ENCODE peak calls at places on chromosomes 3 and 15, in nine cellular contexts. One of them, this sample, is unnamed.
A peak's percentile ranks its signal among the peaks of the same experiment; 100 is the strongest.

GRCh38 chr15:28104326-28104725 is 5.2 kb upstream of the OCA2 start:
- DNase-seq in NCI-H1092: no peak
- DNase-seq in AG04450: no peak
- DNase-seq in NAMALWA: no peak
- DNase-seq in progenitor cell of endocrine pancreas: no peak
- DNase-seq in effector memory CD8-positive, alpha-beta T cell: no peak
- DNase-seq in RPMI7951: no peak
- DNase-seq in AG10803: no peak
- DNase-seq in T-helper 17 cell: no peak
- DNase-seq in this sample: no peak

GRCh38 chr3:126463521-126463920 is 12.2 kb downstream of the ZXDC start:
- DNase-seq in AG10803: no peak
- DNase-seq in AG04450: no peak
- DNase-seq in NAMALWA: no peak
- DNase-seq in NCI-H1092: no peak
- DNase-seq in T-helper 17 cell: no peak
- DNase-seq in progenitor cell of endocrine pancreas: no peak
- DNase-seq in RPMI7951: no peak
- DNase-seq in effector memory CD8-positive, alpha-beta T cell: no peak
- DNase-seq in this sample: no peak

GRCh38 chr3:192835818-192836468 is 81.7 kb downstream of the MB21D2 start:
- DNase-seq in effector memory CD8-positive, alpha-beta T cell: no peak
- DNase-seq in progenitor cell of endocrine pancreas: no peak
- DNase-seq in AG10803: peak; percentile 77
- DNase-seq in RPMI7951: peak; percentile 60
- DNase-seq in T-helper 17 cell: no peak
- DNase-seq in NCI-H1092: no peak
- DNase-seq in AG04450: no peak
- DNase-seq in NAMALWA: no peak
- DNase-seq in this sample: no peak

GRCh38 chr3:188031106-188031505 is 122.9 kb upstream of the LPP start:
- DNase-seq in progenitor cell of endocrine pancreas: no peak
- DNase-seq in AG04450: no peak
- DNase-seq in NCI-H1092: no peak
- DNase-seq in T-helper 17 cell: no peak
- DNase-seq in AG10803: no peak
- DNase-seq in NAMALWA: peak; percentile 56
- DNase-seq in effector memory CD8-positive, alpha-beta T cell: no peak
- DNase-seq in RPMI7951: no peak
- DNase-seq in this sample: no peak

GRCh38 chr3:55906896-55907295 is 419.8 kb upstream of the WNT5A start:
- DNase-seq in AG10803: no peak
- DNase-seq in NAMALWA: no peak
- DNase-seq in progenitor cell of endocrine pancreas: no peak
- DNase-seq in T-helper 17 cell: no peak
- DNase-seq in effector memory CD8-positive, alpha-beta T cell: no peak
- DNase-seq in NCI-H1092: no peak
- DNase-seq in AG04450: no peak
- DNase-seq in RPMI7951: no peak
- DNase-seq in this sample: no peak

GRCh38 chr15:70410371-70410975 is 312.8 kb upstream of the TLE3 start:
- DNase-seq in effector memory CD8-positive, alpha-beta T cell: no peak
- DNase-seq in RPMI7951: no peak
- DNase-seq in NAMALWA: no peak
- DNase-seq in T-helper 17 cell: no peak
- DNase-seq in NCI-H1092: no peak
- DNase-seq in AG10803: no peak
- DNase-seq in AG04450: no peak
- DNase-seq in progenitor cell of endocrine pancreas: no peak
- DNase-seq in this sample: no peak

GRCh38 chr15:67618312-67618711 is 75.8 kb downstream of the MAP2K5 start:
- DNase-seq in T-helper 17 cell: no peak
- DNase-seq in AG10803: no peak
- DNase-seq in effector memory CD8-positive, alpha-beta T cell: no peak
- DNase-seq in AG04450: no peak
- DNase-seq in RPMI7951: no peak
- DNase-seq in progenitor cell of endocrine pancreas: no peak
- DNase-seq in NCI-H1092: no peak
- DNase-seq in NAMALWA: no peak
- DNase-seq in this sample: no peak

GRCh38 chr3:73552700-73553099 is 72.0 kb downstream of the PDZRN3 start:
- DNase-seq in NCI-H1092: no peak
- DNase-seq in RPMI7951: peak; percentile 8
- DNase-seq in NAMALWA: no peak
- DNase-seq in AG10803: no peak
- DNase-seq in AG04450: peak; percentile 49
- DNase-seq in T-helper 17 cell: no peak
- DNase-seq in effector memory CD8-positive, alpha-beta T cell: no peak
- DNase-seq in progenitor cell of endocrine pancreas: no peak
- DNase-seq in this sample: no peak

GRCh38 chr3:116246406-116246805 is 198.9 kb downstream of the LSAMP start:
- DNase-seq in RPMI7951: no peak
- DNase-seq in AG04450: no peak
- DNase-seq in effector memory CD8-positive, alpha-beta T cell: no peak
- DNase-seq in T-helper 17 cell: no peak
- DNase-seq in AG10803: no peak
- DNase-seq in NAMALWA: no peak
- DNase-seq in NCI-H1092: no peak
- DNase-seq in progenitor cell of endocrine pancreas: no peak
- DNase-seq in this sample: no peak

GRCh38 chr3:63067999-63068645 is 192.9 kb upstream of the CADPS start:
- DNase-seq in AG10803: peak; percentile 44
- DNase-seq in effector memory CD8-positive, alpha-beta T cell: no peak
- DNase-seq in NAMALWA: peak; percentile 57
- DNase-seq in AG04450: no peak
- DNase-seq in RPMI7951: peak; percentile 48
- DNase-seq in T-helper 17 cell: no peak
- DNase-seq in NCI-H1092: no peak
- DNase-seq in progenitor cell of endocrine pancreas: peak; percentile 52
- DNase-seq in this sample: peak; percentile 59

GRCh38 chr3:27758083-27758482 is 36.0 kb upstream of the EOMES start:
- DNase-seq in T-helper 17 cell: no peak
- DNase-seq in RPMI7951: peak; percentile 91
- DNase-seq in effector memory CD8-positive, alpha-beta T cell: no peak
- DNase-seq in AG04450: peak; percentile 10
- DNase-seq in AG10803: peak; percentile 75
- DNase-seq in progenitor cell of endocrine pancreas: no peak
- DNase-seq in NAMALWA: no peak
- DNase-seq in NCI-H1092: no peak
- DNase-seq in this sample: no peak

GRCh38 chr3:185807455-185808068 is 17.3 kb downstream of the IGF2BP2 start:
- DNase-seq in AG10803: peak; percentile 68
- DNase-seq in AG04450: no peak
- DNase-seq in RPMI7951: peak; percentile 95
- DNase-seq in effector memory CD8-positive, alpha-beta T cell: no peak
- DNase-seq in progenitor cell of endocrine pancreas: no peak
- DNase-seq in T-helper 17 cell: no peak
- DNase-seq in NAMALWA: no peak
- DNase-seq in NCI-H1092: no peak
- DNase-seq in this sample: no peak

GRCh38 chr3:87335931-87336330 is 59.5 kb upstream of the POU1F1 start:
- DNase-seq in AG10803: no peak
- DNase-seq in NAMALWA: no peak
- DNase-seq in NCI-H1092: no peak
- DNase-seq in T-helper 17 cell: no peak
- DNase-seq in effector memory CD8-positive, alpha-beta T cell: no peak
- DNase-seq in AG04450: no peak
- DNase-seq in progenitor cell of endocrine pancreas: no peak
- DNase-seq in RPMI7951: no peak
- DNase-seq in this sample: no peak

GRCh38 chr3:61615643-61616042 is 54.3 kb downstream of the PTPRG start:
- DNase-seq in RPMI7951: no peak
- DNase-seq in NAMALWA: no peak
- DNase-seq in AG04450: no peak
- DNase-seq in effector memory CD8-positive, alpha-beta T cell: no peak
- DNase-seq in T-helper 17 cell: no peak
- DNase-seq in progenitor cell of endocrine pancreas: no peak
- DNase-seq in NCI-H1092: no peak
- DNase-seq in AG10803: no peak
- DNase-seq in this sample: no peak

GRCh38 chr3:158912621-158913020 is 110.8 kb downstream of the MFSD1 start:
- DNase-seq in RPMI7951: peak; percentile 66
- DNase-seq in AG04450: no peak
- DNase-seq in NAMALWA: no peak
- DNase-seq in T-helper 17 cell: no peak
- DNase-seq in progenitor cell of endocrine pancreas: no peak
- DNase-seq in effector memory CD8-positive, alpha-beta T cell: no peak
- DNase-seq in AG10803: peak; percentile 17
- DNase-seq in NCI-H1092: no peak
- DNase-seq in this sample: no peak

GRCh38 chr15:34855397-34855796 is 60.0 kb upstream of the ACTC1 start:
- DNase-seq in T-helper 17 cell: no peak
- DNase-seq in AG04450: peak; percentile 16
- DNase-seq in RPMI7951: peak; percentile 70
- DNase-seq in progenitor cell of endocrine pancreas: no peak
- DNase-seq in AG10803: peak; percentile 58
- DNase-seq in NCI-H1092: no peak
- DNase-seq in effector memory CD8-positive, alpha-beta T cell: no peak
- DNase-seq in NAMALWA: no peak
- DNase-seq in this sample: no peak

GRCh38 chr3:56775931-56776461 is 25.8 kb downstream of the ARHGEF3 start:
- DNase-seq in NCI-H1092: no peak
- DNase-seq in effector memory CD8-positive, alpha-beta T cell: no peak
- DNase-seq in AG04450: no peak
- DNase-seq in AG10803: peak; percentile 37
- DNase-seq in NAMALWA: peak; percentile 4
- DNase-seq in progenitor cell of endocrine pancreas: no peak
- DNase-seq in T-helper 17 cell: no peak
- DNase-seq in RPMI7951: peak; percentile 35
- DNase-seq in this sample: no peak

GRCh38 chr3:49802719-49803463 is at the start of gene INKA1:
- DNase-seq in T-helper 17 cell: peak; percentile 79
- DNase-seq in NCI-H1092: peak; percentile 22
- DNase-seq in RPMI7951: peak; percentile 82
- DNase-seq in progenitor cell of endocrine pancreas: peak; percentile 82
- DNase-seq in NAMALWA: peak; percentile 81
- DNase-seq in effector memory CD8-positive, alpha-beta T cell: peak; percentile 86
- DNase-seq in AG04450: no peak
- DNase-seq in AG10803: peak; percentile 79
- DNase-seq in this sample: peak; percentile 90

GRCh38 chr3:123730816-123731215 is 146.0 kb upstream of the HACD2 start:
- DNase-seq in AG10803: no peak
- DNase-seq in RPMI7951: no peak
- DNase-seq in T-helper 17 cell: no peak
- DNase-seq in NAMALWA: no peak
- DNase-seq in AG04450: no peak
- DNase-seq in effector memory CD8-positive, alpha-beta T cell: no peak
- DNase-seq in NCI-H1092: no peak
- DNase-seq in progenitor cell of endocrine pancreas: no peak
- DNase-seq in this sample: no peak

GRCh38 chr15:59160880-59161593 is 45.6 kb upstream of the LDHAL6B start:
- DNase-seq in progenitor cell of endocrine pancreas: no peak
- DNase-seq in AG10803: no peak
- DNase-seq in RPMI7951: no peak
- DNase-seq in effector memory CD8-positive, alpha-beta T cell: peak; percentile 5
- DNase-seq in AG04450: no peak
- DNase-seq in NCI-H1092: peak; percentile 17
- DNase-seq in T-helper 17 cell: no peak
- DNase-seq in NAMALWA: peak; percentile 71
- DNase-seq in this sample: no peak

GRCh38 chr3:116770815-116771450 is 61.4 kb downstream of the TUSC7 start:
- DNase-seq in effector memory CD8-positive, alpha-beta T cell: no peak
- DNase-seq in AG10803: peak; percentile 69
- DNase-seq in T-helper 17 cell: no peak
- DNase-seq in progenitor cell of endocrine pancreas: peak; percentile 61
- DNase-seq in NCI-H1092: peak; percentile 86
- DNase-seq in AG04450: peak; percentile 50
- DNase-seq in RPMI7951: peak; percentile 60
- DNase-seq in NAMALWA: peak; percentile 87
- DNase-seq in this sample: peak; percentile 69

GRCh38 chr3:192916455-192917257 is 1.0 kb downstream of the MB21D2 start:
- DNase-seq in effector memory CD8-positive, alpha-beta T cell: no peak
- DNase-seq in AG04450: no peak
- DNase-seq in progenitor cell of endocrine pancreas: peak; percentile 50
- DNase-seq in RPMI7951: peak; percentile 75
- DNase-seq in T-helper 17 cell: no peak
- DNase-seq in NAMALWA: no peak
- DNase-seq in AG10803: peak; percentile 76
- DNase-seq in NCI-H1092: peak; percentile 59
- DNase-seq in this sample: peak; percentile 60

GRCh38 chr15:77595231-77595630 is 37.5 kb downstream of the LINGO1 start:
- DNase-seq in AG04450: no peak
- DNase-seq in NCI-H1092: no peak
- DNase-seq in effector memory CD8-positive, alpha-beta T cell: no peak
- DNase-seq in progenitor cell of endocrine pancreas: no peak
- DNase-seq in AG10803: no peak
- DNase-seq in NAMALWA: no peak
- DNase-seq in T-helper 17 cell: no peak
- DNase-seq in RPMI7951: no peak
- DNase-seq in this sample: no peak

GRCh38 chr3:124793054-124793740 is 62.9 kb downstream of the UMPS start:
- DNase-seq in AG04450: no peak
- DNase-seq in AG10803: peak; percentile 87
- DNase-seq in RPMI7951: peak; percentile 76
- DNase-seq in effector memory CD8-positive, alpha-beta T cell: no peak
- DNase-seq in progenitor cell of endocrine pancreas: no peak
- DNase-seq in T-helper 17 cell: no peak
- DNase-seq in NCI-H1092: no peak
- DNase-seq in NAMALWA: no peak
- DNase-seq in this sample: no peak

GRCh38 chr15:31440754-31441298 is 114.2 kb downstream of the KLF13 start:
- DNase-seq in T-helper 17 cell: no peak
- DNase-seq in RPMI7951: peak; percentile 64
- DNase-seq in effector memory CD8-positive, alpha-beta T cell: no peak
- DNase-seq in AG04450: no peak
- DNase-seq in progenitor cell of endocrine pancreas: no peak
- DNase-seq in AG10803: peak; percentile 41
- DNase-seq in NAMALWA: no peak
- DNase-seq in NCI-H1092: no peak
- DNase-seq in this sample: peak; percentile 66

GRCh38 chr3:64494530-64494929 is 193.3 kb downstream of the ADAMTS9 start:
- DNase-seq in RPMI7951: no peak
- DNase-seq in AG04450: no peak
- DNase-seq in T-helper 17 cell: no peak
- DNase-seq in AG10803: no peak
- DNase-seq in NAMALWA: no peak
- DNase-seq in NCI-H1092: no peak
- DNase-seq in progenitor cell of endocrine pancreas: no peak
- DNase-seq in effector memory CD8-positive, alpha-beta T cell: no peak
- DNase-seq in this sample: no peak

GRCh38 chr3:119098620-119099222 is 47.2 kb upstream of the TEX55 start:
- DNase-seq in AG04450: peak; percentile 3
- DNase-seq in NCI-H1092: peak; percentile 28
- DNase-seq in progenitor cell of endocrine pancreas: no peak
- DNase-seq in RPMI7951: peak; percentile 35
- DNase-seq in effector memory CD8-positive, alpha-beta T cell: peak; percentile 21
- DNase-seq in AG10803: peak; percentile 40
- DNase-seq in NAMALWA: peak; percentile 67
- DNase-seq in T-helper 17 cell: no peak
- DNase-seq in this sample: no peak

GRCh38 chr3:120302361-120302760 is 17.3 kb upstream of the GPR156 start:
- DNase-seq in effector memory CD8-positive, alpha-beta T cell: no peak
- DNase-seq in RPMI7951: no peak
- DNase-seq in T-helper 17 cell: no peak
- DNase-seq in AG04450: no peak
- DNase-seq in NAMALWA: no peak
- DNase-seq in progenitor cell of endocrine pancreas: no peak
- DNase-seq in NCI-H1092: no peak
- DNase-seq in AG10803: peak; percentile 23
- DNase-seq in this sample: no peak

GRCh38 chr3:113966172-113966571 is 18.4 kb downstream of the ZDHHC23 start:
- DNase-seq in NCI-H1092: no peak
- DNase-seq in AG10803: no peak
- DNase-seq in RPMI7951: no peak
- DNase-seq in effector memory CD8-positive, alpha-beta T cell: no peak
- DNase-seq in T-helper 17 cell: no peak
- DNase-seq in AG04450: no peak
- DNase-seq in NAMALWA: no peak
- DNase-seq in progenitor cell of endocrine pancreas: no peak
- DNase-seq in this sample: no peak

GRCh38 chr3:127408684-127409420 is 121.0 kb upstream of the PRR20G start:
- DNase-seq in AG10803: no peak
- DNase-seq in effector memory CD8-positive, alpha-beta T cell: no peak
- DNase-seq in RPMI7951: no peak
- DNase-seq in AG04450: no peak
- DNase-seq in progenitor cell of endocrine pancreas: no peak
- DNase-seq in T-helper 17 cell: no peak
- DNase-seq in NAMALWA: peak; percentile 23
- DNase-seq in NCI-H1092: no peak
- DNase-seq in this sample: no peak

GRCh38 chr3:81666502-81667121 is 94.8 kb downstream of the GBE1 start:
- DNase-seq in T-helper 17 cell: no peak
- DNase-seq in AG04450: no peak
- DNase-seq in NCI-H1092: no peak
- DNase-seq in progenitor cell of endocrine pancreas: no peak
- DNase-seq in effector memory CD8-positive, alpha-beta T cell: no peak
- DNase-seq in NAMALWA: peak; percentile 27
- DNase-seq in AG10803: peak; percentile 29
- DNase-seq in RPMI7951: peak; percentile 21
- DNase-seq in this sample: no peak